ENCODE peak calls at places on chromosomes 3 and 15, in eight cellular contexts. P is pons, E is hypothalamus, K is epithelial cell of esophagus, I is coronary artery, B is cardiac fibroblast, L is GM20000, G is neural crest cell. T is an unnamed sample.

GRCh38 chr3:162491957-162492356 is 995.3 kb downstream of the OTOL1 start:
- DNase-seq in G (no peak), P (no peak), B (peak), E (no peak), L (no peak), I (no peak), K (peak), T (no peak)

GRCh38 chr3:58306662-58307286 is 454 bp downstream of the HTD2 start:
- DNase-seq in P (no peak), K (peak), B (peak), L (no peak), G (no peak), E (no peak), I (no peak), T (no peak)

GRCh38 chr3:71725279-71725991 is at the start of gene EIF4E3:
- DNase-seq in E (no peak), I (peak), L (peak), K (peak), G (peak), B (peak), P (no peak), T (no peak)

GRCh38 chr15:38176155-38176554 is 76.5 kb upstream of the SPRED1 start:
- DNase-seq in P (no peak), G (no peak), K (peak), I (no peak), B (peak), E (no peak), L (peak), T (no peak)

GRCh38 chr3:61331937-61332590 is 80.8 kb upstream of the FHIT start:
- DNase-seq in E (no peak), L (no peak), K (no peak), P (no peak), I (no peak), G (no peak), B (no peak), T (no peak)

GRCh38 chr3:52229656-52230055 is 4.2 kb upstream of the TLR9 start:
- DNase-seq in K (no peak), L (no peak), B (no peak), P (no peak), I (no peak), G (no peak), E (no peak), T (no peak)

GRCh38 chr3:45259144-45259543 is 33.1 kb upstream of the TMEM158 start:
- DNase-seq in P (no peak), E (no peak), B (no peak), L (no peak), I (no peak), G (no peak), K (no peak), T (no peak)

GRCh38 chr3:150179330-150179729 is 208.6 kb upstream of the PFN2 start:
- DNase-seq in E (no peak), I (no peak), P (no peak), G (no peak), L (no peak), B (no peak), K (no peak), T (no peak)

GRCh38 chr15:78930577-78931388 is 14.1 kb downstream of the CTSH start:
- DNase-seq in P (no peak), E (no peak), I (no peak), L (no peak), B (peak), K (peak), G (no peak), T (no peak)

GRCh38 chr3:172231318-172231901 is 192.0 kb downstream of the FNDC3B start:
- DNase-seq in L (no peak), B (no peak), K (no peak), P (no peak), G (no peak), E (no peak), I (no peak), T (no peak)

GRCh38 chr3:27714692-27715453 is 7.2 kb downstream of the EOMES start:
- DNase-seq in G (no peak), B (no peak), L (peak), P (no peak), K (peak), E (no peak), I (no peak), T (no peak)

GRCh38 chr3:53331871-53332270 is 15.5 kb downstream of the DCP1A start:
- DNase-seq in B (no peak), E (no peak), K (peak), I (no peak), G (no peak), L (no peak), P (no peak), T (no peak)

GRCh38 chr3:169812124-169812843 is 386 bp upstream of the LRRIQ4 start:
- DNase-seq in P (peak), L (peak), I (peak), K (peak), G (peak), E (peak), B (peak), T (no peak)

GRCh38 chr3:38549486-38549885 is 53.3 kb downstream of the EXOG start:
- DNase-seq in E (no peak), K (no peak), I (no peak), L (no peak), B (no peak), P (no peak), G (no peak), T (no peak)

GRCh38 chr15:75194397-75194796 is 7.3 kb upstream of the C15orf39 start:
- DNase-seq in G (no peak), K (no peak), E (no peak), P (no peak), I (no peak), B (no peak), L (no peak), T (no peak)

GRCh38 chr3:194369522-194370279 is at the start of gene LRRC15:
- DNase-seq in P (no peak), I (no peak), L (no peak), G (no peak), B (peak), K (peak), E (no peak), T (no peak)

GRCh38 chr3:151276038-151277027 is 2.0 kb downstream of the P2RY14 start:
- DNase-seq in K (no peak), P (no peak), G (no peak), B (no peak), E (no peak), I (no peak), L (no peak), T (no peak)

GRCh38 chr3:134978658-134979057 is 183.6 kb downstream of the EPHB1 start:
- DNase-seq in I (peak), B (no peak), E (no peak), K (no peak), P (no peak), G (no peak), L (no peak), T (no peak)

GRCh38 chr3:142863010-142863787 is 25.7 kb downstream of the PCOLCE2 start:
- DNase-seq in I (no peak), P (no peak), L (no peak), E (no peak), K (peak), B (peak), G (no peak), T (no peak)

GRCh38 chr3:171028779-171029232 is 2.3 kb upstream of the SLC2A2 start:
- DNase-seq in E (no peak), L (no peak), B (peak), K (peak), P (no peak), G (no peak), I (no peak), T (no peak)

GRCh38 chr3:177150218-177150916 is 46.9 kb downstream of the TBL1XR1 start:
- DNase-seq in B (peak), E (no peak), L (no peak), P (no peak), K (no peak), I (no peak), G (no peak), T (no peak)

GRCh38 chr3:149179225-149179624 is 42.4 kb downstream of the CP start:
- DNase-seq in L (no peak), K (peak), P (no peak), B (no peak), G (no peak), I (no peak), E (no peak), T (no peak)

GRCh38 chr15:68154923-68155559 is 50.1 kb downstream of the CALML4 start:
- DNase-seq in L (peak), B (peak), K (peak), E (no peak), I (no peak), P (peak), G (peak), T (no peak)

GRCh38 chr3:134381836-134382442 is 7.7 kb upstream of the AMOTL2 start:
- DNase-seq in B (no peak), K (peak), P (no peak), E (no peak), I (peak), L (no peak), G (no peak), T (no peak)

GRCh38 chr3:104909188-104909587 is 457.5 kb upstream of the ALCAM start:
- DNase-seq in G (no peak), E (no peak), L (no peak), K (peak), I (no peak), B (peak), P (peak), T (no peak)